ENCODE peak calls at places on chromosomes 13 and 19, in six cellular contexts. T is mucosa of descending colon; L is GM06990; S is fibroblast of pulmonary artery; B is CD8-positive, alpha-beta T cell; C is heart right ventricle. K is an unnamed sample.

GRCh38 chr19:47651132-47651531 is 42.2 kb downstream of the BICRA start:
- DNase-seq in T (no peak), L (no peak), S (no peak), B (no peak), C (no peak), K (no peak)

GRCh38 chr19:31520633-31521032 is 171.4 kb upstream of the TSHZ3 start:
- DNase-seq in T (no peak), L (no peak), S (no peak), B (no peak), C (no peak), K (no peak)

GRCh38 chr19:35337081-35337983 is 8.3 kb downstream of the CD22 start:
- DNase-seq in T (peak; percentile 34), L (no peak), S (no peak), B (no peak), C (no peak), K (no peak)

GRCh38 chr19:1299822-1300221 is 14.1 kb downstream of the EFNA2 start:
- DNase-seq in T (no peak), L (no peak), S (no peak), B (no peak), C (no peak), K (no peak)

GRCh38 chr13:101053289-101053688 is 363.0 kb downstream of the NALCN start:
- DNase-seq in T (no peak), L (no peak), S (no peak), B (no peak), C (no peak), K (no peak)

GRCh38 chr13:19845758-19846157 is 17.7 kb downstream of the ZMYM5 start:
- DNase-seq in T (no peak), L (no peak), S (peak; percentile 97), B (no peak), C (no peak), K (peak; percentile 94)

GRCh38 chr19:34336781-34337271 is 28.2 kb upstream of the GPI start:
- DNase-seq in T (no peak), L (no peak), S (peak; percentile 62), B (no peak), C (peak; percentile 44), K (peak; percentile 63)

GRCh38 chr13:77065456-77066147 is 38.6 kb upstream of the FBXL3 start:
- DNase-seq in T (no peak), L (no peak), S (no peak), B (no peak), C (no peak), K (no peak)

GRCh38 chr13:53460776-53461175 is 432.2 kb downstream of the OLFM4 start:
- DNase-seq in T (no peak), L (no peak), S (no peak), B (no peak), C (no peak), K (no peak)

GRCh38 chr13:66446413-66446812 is 783.7 kb downstream of the PCDH9 start:
- DNase-seq in T (no peak), L (no peak), S (no peak), B (no peak), C (no peak), K (no peak)

GRCh38 chr19:15195381-15195964 is 5.3 kb downstream of the NOTCH3 start:
- DNase-seq in T (no peak), L (no peak), S (peak; percentile 56), B (no peak), C (peak; percentile 55), K (peak; percentile 65)

DNA sequence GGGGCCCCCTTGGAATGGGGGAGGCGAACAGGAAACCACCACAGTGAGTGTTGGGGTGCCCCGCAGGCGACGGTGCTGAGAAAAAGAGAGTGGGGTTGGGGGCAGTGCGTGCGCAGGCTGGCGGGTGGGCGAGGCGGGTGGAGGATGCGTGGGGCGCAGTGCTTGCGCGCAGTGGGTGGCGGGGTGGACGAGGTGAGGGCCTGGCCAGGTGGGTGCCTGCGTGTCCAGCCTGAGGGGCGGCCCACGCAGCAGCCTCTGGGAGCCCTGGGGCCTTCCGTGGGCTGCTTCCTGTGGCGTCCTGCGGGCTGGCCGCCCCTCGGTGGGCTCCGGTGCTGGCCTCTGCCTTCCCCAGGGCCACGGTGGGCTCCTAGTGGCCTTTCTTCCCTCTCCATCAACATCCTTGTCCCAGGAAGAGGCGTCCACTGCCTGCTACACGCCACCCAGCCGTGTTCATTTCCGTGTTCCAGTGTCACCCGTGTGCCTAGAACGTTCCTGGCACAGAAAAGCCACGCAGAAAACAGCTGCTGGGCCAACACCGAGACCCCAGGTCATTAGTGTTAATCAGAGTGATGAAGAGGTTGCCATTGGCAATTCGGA is 7.1 kb downstream of the ATP11A start:
- DNase-seq in T (no peak), L (no peak), S (no peak), B (no peak), C (no peak), K (no peak)
- TF ChIP-seq CTCF in T (no peak), L (no peak), S (no peak), B (no peak), C (no peak), K (no peak)

GRCh38 chr19:7872306-7873204 is 1.6 kb downstream of the PRR36 start:
- DNase-seq in T (no peak), L (no peak), S (no peak), B (no peak), C (no peak), K (no peak)
- H3K4me3 ChIP-seq in T (no peak overlapping the region), L (no peak overlapping the region), S (no peak overlapping the region), B (no peak overlapping the region), C (no peak overlapping the region), K (peak overlapping the region; percentile 31)

GRCh38 chr13:36512771-36513170 is 80.5 kb downstream of the CCNA1 start:
- DNase-seq in T (no peak), L (no peak), S (no peak), B (no peak), C (no peak), K (no peak)

GRCh38 chr13:36509369-36509768 is 77.1 kb downstream of the CCNA1 start:
- DNase-seq in T (no peak), L (no peak), S (no peak), B (no peak), C (no peak), K (no peak)
- TF ChIP-seq CTCF in T (no peak), L (no peak), S (peak; percentile 7), B (no peak), C (no peak), K (peak; percentile 10)

GRCh38 chr19:6457958-6458694 is 1.5 kb downstream of the SLC25A23 start:
- DNase-seq in T (no peak), L (peak; percentile 57), S (peak; percentile 5), B (no peak), C (no peak), K (no peak)
- H3K4me3 ChIP-seq in T (no peak overlapping the region), L (peak overlapping the region; percentile 74), S (no peak overlapping the region), B (no peak overlapping the region), C (no peak overlapping the region), K (no peak overlapping the region)

GRCh38 chr13:102538938-102539337 is 57.8 kb upstream of the TPP2 start:
- DNase-seq in T (no peak), L (no peak), S (no peak), B (no peak), C (no peak), K (no peak)
- TF ChIP-seq CTCF in T (no peak), L (no peak), S (no peak), B (no peak), C (no peak), K (no peak)

GRCh38 chr19:37332839-37333238 is 38.1 kb upstream of the ZNF527 start:
- DNase-seq in T (no peak), L (no peak), S (no peak), B (no peak), C (no peak), K (no peak)

GRCh38 chr19:37333457-37333856 is 37.4 kb upstream of the ZNF527 start:
- DNase-seq in T (no peak), L (no peak), S (peak; percentile 41), B (no peak), C (no peak), K (peak; percentile 19)

GRCh38 chr19:37334179-37335071 is 36.5 kb upstream of the ZNF527 start:
- DNase-seq in T (peak; percentile 90), L (peak; percentile 72), S (peak; percentile 92), B (peak; percentile 87), C (peak; percentile 95), K (peak; percentile 91)

GRCh38 chr19:37329686-37330085 is 41.2 kb upstream of the ZNF527 start:
- DNase-seq in T (no peak), L (no peak), S (peak; percentile 14), B (no peak), C (no peak), K (peak; percentile 12)
- H3K4me3 ChIP-seq in T (no peak overlapping the region), L (no peak overlapping the region), S (no peak overlapping the region), B (no peak overlapping the region), C (no peak overlapping the region), K (no peak overlapping the region)

GRCh38 chr19:2546128-2547032 is 70.5 kb downstream of the GADD45B start:
- DNase-seq in T (peak; percentile 78), L (peak; percentile 63), S (no peak), B (no peak), C (peak; percentile 84), K (peak; percentile 73)

GRCh38 chr19:2542341-2543069 is 66.6 kb downstream of the GADD45B start:
- DNase-seq in T (peak; percentile 50), L (peak; percentile 65), S (no peak), B (no peak), C (no peak), K (peak; percentile 63)

GRCh38 chr19:2540646-2541454 is 64.9 kb downstream of the GADD45B start:
- DNase-seq in T (peak; percentile 83), L (no peak), S (peak; percentile 99), B (no peak), C (peak; percentile 89), K (peak; percentile 99)

GRCh38 chr19:2544576-2545415 is 68.9 kb downstream of the GADD45B start:
- DNase-seq in T (peak; percentile 48), L (no peak), S (no peak), B (no peak), C (no peak), K (no peak)

GRCh38 chr19:2543463-2544442 is 67.8 kb downstream of the GADD45B start:
- DNase-seq in T (peak; percentile 92), L (peak; percentile 77), S (peak; percentile 99), B (peak; percentile 78), C (peak; percentile 93), K (peak; percentile 99)
- TF ChIP-seq CTCF in T (no peak), L (no peak), S (peak; percentile 36), B (no peak), C (no peak), K (peak; percentile 46)

DNA sequence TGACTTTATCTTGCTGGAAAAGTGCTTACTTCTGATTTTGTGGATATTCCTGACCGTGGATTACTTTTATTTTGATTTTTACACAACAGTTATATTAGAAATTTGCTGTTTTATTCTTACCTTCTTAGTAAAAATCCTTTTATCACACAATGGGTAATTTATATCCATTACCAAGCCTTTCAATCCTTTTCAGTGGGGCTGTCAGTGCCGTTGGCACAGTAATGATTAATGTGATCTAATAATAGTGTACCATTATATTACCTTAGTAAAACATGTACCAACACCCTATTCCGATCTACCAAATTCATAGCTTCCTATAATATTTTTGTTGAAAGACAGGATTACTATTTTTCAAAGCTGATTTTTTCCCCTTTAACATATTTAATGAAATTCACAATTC is 87.3 kb upstream of the ZNF536 start:
- DNase-seq in T (no peak), L (no peak), S (no peak), B (no peak), C (no peak), K (no peak)
- H3K4me3 ChIP-seq in T (no peak overlapping the region), L (no peak overlapping the region), S (no peak overlapping the region), B (no peak overlapping the region), C (no peak overlapping the region), K (no peak overlapping the region)

GRCh38 chr19:19217110-19217509 is 5.4 kb downstream of the NCAN start:
- DNase-seq in T (no peak), L (no peak), S (peak; percentile 48), B (no peak), C (no peak), K (peak; percentile 49)
- TF ChIP-seq CTCF in T (no peak), L (peak; percentile 28), S (peak; percentile 25), B (no peak), C (no peak), K (peak; percentile 7)

K was measured in cardiac fibroblast.